ENCODE peak calls at places on chromosomes 12 and 14, in four cellular contexts. One of them, this sample, is unnamed.

GRCh38 chr12:109160433-109160832 is 44.0 kb downstream of the ACACB start:
- DNase-seq in K562: no peak
- DNase-seq in cardiac muscle cell: peak; percentile 3
- DNase-seq in A549: no peak
- DNase-seq in this sample: no peak

GRCh38 chr12:123036471-123037285 is 56.2 kb downstream of the ARL6IP4 start:
- DNase-seq in K562: peak; percentile 72
- DNase-seq in cardiac muscle cell: no peak
- DNase-seq in A549: no peak
- DNase-seq in this sample: no peak

GRCh38 chr12:56321027-56321426 is 5.2 kb upstream of the CNPY2 start:
- DNase-seq in K562: no peak
- DNase-seq in cardiac muscle cell: no peak
- DNase-seq in A549: no peak
- DNase-seq in this sample: no peak

GRCh38 chr14:103334644-103335603 is 887 bp downstream of the EIF5 start:
- DNase-seq in K562: peak; percentile 72
- DNase-seq in cardiac muscle cell: peak; percentile 72
- DNase-seq in A549: no peak
- DNase-seq in this sample: peak; percentile 77

GRCh38 chr12:48389409-48389808 is 38.7 kb upstream of the ZNF641 start:
- DNase-seq in K562: no peak
- DNase-seq in cardiac muscle cell: no peak
- DNase-seq in A549: no peak
- DNase-seq in this sample: no peak

GRCh38 chr12:69880566-69880965 is 55.5 kb downstream of the MYRFL start:
- DNase-seq in K562: no peak
- DNase-seq in cardiac muscle cell: no peak
- DNase-seq in A549: no peak
- DNase-seq in this sample: peak; percentile 28

GRCh38 chr12:42696424-42697149 is 107.0 kb upstream of the PRICKLE1 start:
- DNase-seq in K562: no peak
- DNase-seq in cardiac muscle cell: no peak
- DNase-seq in A549: no peak
- DNase-seq in this sample: no peak

GRCh38 chr14:92938235-92938875 is 15.4 kb downstream of the CHGA start:
- DNase-seq in K562: no peak
- DNase-seq in cardiac muscle cell: no peak
- DNase-seq in A549: no peak
- DNase-seq in this sample: no peak

GRCh38 chr12:110269622-110270124 is 11.4 kb upstream of the ATP2A2 start:
- DNase-seq in K562: peak; percentile 71
- DNase-seq in cardiac muscle cell: no peak
- DNase-seq in A549: peak; percentile 87
- DNase-seq in this sample: no peak

GRCh38 chr12:123990512-123990911 is 17.5 kb downstream of the ZNF664 start:
- DNase-seq in K562: no peak
- DNase-seq in cardiac muscle cell: no peak
- DNase-seq in A549: no peak
- DNase-seq in this sample: no peak

GRCh38 chr12:66269757-66270383 is 32.4 kb upstream of the HELB start:
- DNase-seq in K562: no peak
- DNase-seq in cardiac muscle cell: peak; percentile 49
- DNase-seq in A549: peak; percentile 47
- DNase-seq in this sample: peak; percentile 62

GRCh38 chr12:100574262-100575074 is 984 bp downstream of the GAS2L3 start:
- DNase-seq in K562: no peak
- DNase-seq in cardiac muscle cell: peak; percentile 14
- DNase-seq in A549: peak; percentile 7
- DNase-seq in this sample: no peak

GRCh38 chr14:61965030-61965745 is 203.0 kb downstream of the SNAPC1 start:
- DNase-seq in K562: no peak
- DNase-seq in cardiac muscle cell: no peak
- DNase-seq in A549: no peak
- DNase-seq in this sample: no peak

GRCh38 chr12:121831571-121832235 is 27.0 kb downstream of the HPD start:
- DNase-seq in K562: no peak
- DNase-seq in cardiac muscle cell: no peak
- DNase-seq in A549: no peak
- DNase-seq in this sample: no peak

GRCh38 chr14:99951085-99951484 is 114.1 kb upstream of the EVL start:
- DNase-seq in K562: no peak
- DNase-seq in cardiac muscle cell: no peak
- DNase-seq in A549: no peak
- DNase-seq in this sample: no peak

GRCh38 chr14:31275731-31276130 is 68.1 kb upstream of the HECTD1 start:
- DNase-seq in K562: no peak
- DNase-seq in cardiac muscle cell: no peak
- DNase-seq in A549: no peak
- DNase-seq in this sample: peak; percentile 47
- H3K9me3 ChIP-seq in K562: peaks cover 2% of the 10 kb centered on the region
- H3K9me3 ChIP-seq in cardiac muscle cell: peaks cover 3% of the 10 kb centered on the region
- H3K9me3 ChIP-seq in A549: peaks cover 15% of the 10 kb centered on the region
- H3K9me3 ChIP-seq in this sample: peaks cover 16% of the 10 kb centered on the region

GRCh38 chr12:38101753-38102152 is 214.8 kb upstream of the ALG10B start:
- DNase-seq in K562: no peak
- DNase-seq in cardiac muscle cell: no peak
- DNase-seq in A549: no peak
- DNase-seq in this sample: no peak
- H3K9me3 ChIP-seq in K562: no peaks in the 10 kb centered on the region
- H3K9me3 ChIP-seq in cardiac muscle cell: no peaks in the 10 kb centered on the region
- H3K9me3 ChIP-seq in A549: no peaks in the 10 kb centered on the region
- H3K9me3 ChIP-seq in this sample: no peaks in the 10 kb centered on the region

DNA sequence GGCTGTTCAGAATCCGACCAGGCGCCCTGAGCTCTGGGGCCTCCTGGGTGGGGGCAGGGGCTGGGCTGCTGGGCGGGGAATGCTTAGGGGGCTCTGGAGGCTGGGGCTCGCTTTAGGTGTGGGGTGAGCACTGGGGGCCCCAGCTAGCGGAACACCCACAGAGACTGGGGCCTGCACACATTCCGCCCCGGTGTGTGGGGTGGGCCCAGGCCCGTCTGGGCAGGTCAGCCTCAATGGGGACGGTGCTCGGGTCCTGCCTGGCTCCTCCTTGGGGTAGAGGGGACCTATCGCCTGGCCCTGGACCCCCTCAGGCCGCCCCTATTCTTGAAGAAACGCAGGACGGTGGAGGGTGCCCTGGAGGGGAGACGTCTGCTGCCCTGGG is 364.8 kb downstream of the TMEM121 start:
- DNase-seq in K562: peak; percentile 0
- DNase-seq in cardiac muscle cell: no peak
- DNase-seq in A549: no peak
- DNase-seq in this sample: no peak
- H3K9me3 ChIP-seq in K562: no peaks in the 10 kb centered on the region
- H3K9me3 ChIP-seq in cardiac muscle cell: no peaks in the 10 kb centered on the region
- H3K9me3 ChIP-seq in A549: no peaks in the 10 kb centered on the region
- H3K9me3 ChIP-seq in this sample: no peaks in the 10 kb centered on the region

GRCh38 chr12:17302001-17302400 is 696.0 kb upstream of the LMO3 start:
- DNase-seq in K562: no peak
- DNase-seq in cardiac muscle cell: no peak
- DNase-seq in A549: no peak
- DNase-seq in this sample: no peak

GRCh38 chr12:17304503-17305347 is 698.8 kb upstream of the LMO3 start:
- DNase-seq in K562: no peak
- DNase-seq in cardiac muscle cell: no peak
- DNase-seq in A549: peak; percentile 32
- DNase-seq in this sample: no peak

GRCh38 chr12:17296882-17297281 is 690.9 kb upstream of the LMO3 start:
- DNase-seq in K562: no peak
- DNase-seq in cardiac muscle cell: no peak
- DNase-seq in A549: no peak
- DNase-seq in this sample: no peak

GRCh38 chr12:17301544-17301943 is 695.6 kb upstream of the LMO3 start:
- DNase-seq in K562: no peak
- DNase-seq in cardiac muscle cell: no peak
- DNase-seq in A549: no peak
- DNase-seq in this sample: no peak
- H3K9me3 ChIP-seq in K562: no peaks in the 10 kb centered on the region
- H3K9me3 ChIP-seq in cardiac muscle cell: no peaks in the 10 kb centered on the region
- H3K9me3 ChIP-seq in A549: peaks cover 9% of the 10 kb centered on the region
- H3K9me3 ChIP-seq in this sample: no peaks in the 10 kb centered on the region

GRCh38 chr14:105850853-105851581 is 324.6 kb downstream of the TMEM121 start:
- DNase-seq in K562: no peak
- DNase-seq in cardiac muscle cell: no peak
- DNase-seq in A549: no peak
- DNase-seq in this sample: peak; percentile 72
- H3K9me3 ChIP-seq in K562: no peaks in the 10 kb centered on the region
- H3K9me3 ChIP-seq in cardiac muscle cell: no peaks in the 10 kb centered on the region
- H3K9me3 ChIP-seq in A549: no peaks in the 10 kb centered on the region
- H3K9me3 ChIP-seq in this sample: no peaks in the 10 kb centered on the region

GRCh38 chr14:85056228-85056627 is 473.7 kb upstream of the FLRT2 start:
- DNase-seq in K562: no peak
- DNase-seq in cardiac muscle cell: no peak
- DNase-seq in A549: no peak
- DNase-seq in this sample: no peak
- H3K9me3 ChIP-seq in K562: no peaks in the 10 kb centered on the region
- H3K9me3 ChIP-seq in cardiac muscle cell: no peaks in the 10 kb centered on the region
- H3K9me3 ChIP-seq in A549: peaks cover 6% of the 10 kb centered on the region
- H3K9me3 ChIP-seq in this sample: no peaks in the 10 kb centered on the region

DNA sequence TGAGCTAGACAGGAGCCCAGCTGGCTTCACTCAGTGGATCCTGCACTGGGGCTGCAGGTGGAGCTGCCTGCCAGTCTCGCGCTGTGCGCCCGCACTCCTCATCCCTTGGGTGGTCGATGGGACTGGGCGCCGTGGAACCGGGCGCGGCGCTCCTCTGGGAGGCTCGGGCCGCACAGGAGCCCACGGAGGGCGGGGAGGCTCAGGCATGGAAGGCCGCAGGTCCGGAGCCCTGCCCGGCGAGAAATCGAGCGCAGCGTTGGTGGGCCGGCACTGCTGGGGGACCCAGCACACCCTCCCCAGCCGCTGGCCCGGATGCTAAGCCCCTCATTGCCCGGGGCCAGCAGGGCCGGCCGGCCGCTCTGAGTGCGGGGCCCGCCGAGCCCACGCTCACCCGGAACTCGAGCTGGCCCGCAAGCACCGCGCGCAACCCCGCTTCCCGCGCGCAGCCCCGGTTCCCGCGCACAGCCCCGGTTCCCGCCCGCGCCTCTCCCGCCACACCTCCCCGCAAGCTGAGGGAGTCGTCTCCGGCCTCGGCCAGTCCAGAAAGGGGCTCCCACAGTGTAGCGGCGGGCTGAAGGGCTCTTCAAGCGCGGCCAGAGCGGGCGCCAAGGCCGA is 1130.5 kb upstream of the FLRT2 start:
- DNase-seq in K562: no peak
- DNase-seq in cardiac muscle cell: no peak
- DNase-seq in A549: no peak
- DNase-seq in this sample: no peak
- H3K9me3 ChIP-seq in K562: no peaks in the 10 kb centered on the region
- H3K9me3 ChIP-seq in cardiac muscle cell: no peaks in the 10 kb centered on the region
- H3K9me3 ChIP-seq in A549: no peaks in the 10 kb centered on the region
- H3K9me3 ChIP-seq in this sample: no peaks in the 10 kb centered on the region

DNA sequence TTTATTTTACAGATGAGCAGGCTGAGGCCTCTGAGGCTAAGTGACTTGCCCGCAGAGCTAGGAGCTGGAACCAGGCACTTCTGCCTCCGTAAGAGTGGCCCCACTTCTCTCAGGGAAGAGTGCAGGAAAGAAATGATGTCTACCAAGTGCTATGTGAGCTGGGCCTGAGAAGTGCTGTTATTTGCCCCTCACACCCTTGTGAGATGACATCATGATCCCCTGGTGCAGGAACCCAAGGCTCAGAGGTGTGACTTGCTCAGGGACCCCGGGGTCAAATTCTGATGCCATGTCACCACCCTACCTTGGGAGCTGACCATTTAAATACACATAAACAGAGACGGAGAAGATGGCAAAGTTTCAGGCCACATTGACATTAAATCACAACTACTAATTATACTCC is 63.7 kb upstream of the DDX11 start:
- DNase-seq in K562: no peak
- DNase-seq in cardiac muscle cell: no peak
- DNase-seq in A549: no peak
- DNase-seq in this sample: no peak
- H3K9me3 ChIP-seq in K562: no peaks in the 10 kb centered on the region
- H3K9me3 ChIP-seq in cardiac muscle cell: no peaks in the 10 kb centered on the region
- H3K9me3 ChIP-seq in A549: no peaks in the 10 kb centered on the region
- H3K9me3 ChIP-seq in this sample: no peaks in the 10 kb centered on the region

DNA sequence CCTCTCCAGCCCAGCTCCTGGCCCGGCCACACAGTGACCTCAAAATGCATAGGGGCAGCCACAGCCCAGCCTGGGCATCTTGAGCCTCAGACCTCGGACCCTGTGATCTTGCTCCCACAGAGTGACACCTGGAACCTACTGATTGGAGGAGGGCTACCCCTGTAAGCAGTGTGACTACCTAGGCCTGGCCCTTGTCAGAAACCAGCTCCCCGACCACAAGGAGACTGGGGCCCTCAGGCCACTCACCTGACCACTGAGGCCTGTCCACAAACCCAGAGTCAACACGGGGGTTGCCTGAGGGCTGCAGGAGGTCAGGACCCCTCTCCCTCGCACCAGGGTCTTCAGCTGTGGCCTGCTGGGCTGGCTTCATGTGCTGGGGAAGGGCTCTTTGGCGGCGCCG is 9.0 kb downstream of the ANHX start:
- DNase-seq in K562: no peak
- DNase-seq in cardiac muscle cell: no peak
- DNase-seq in A549: no peak
- DNase-seq in this sample: no peak
- H3K9me3 ChIP-seq in K562: no peaks in the 10 kb centered on the region
- H3K9me3 ChIP-seq in cardiac muscle cell: no peaks in the 10 kb centered on the region
- H3K9me3 ChIP-seq in A549: peaks cover 68% of the 10 kb centered on the region
- H3K9me3 ChIP-seq in this sample: no peaks in the 10 kb centered on the region